ENCODE peak calls at places on chromosomes 4 and X, in six cellular contexts. L is T-helper 1 cell, Z is BE2C, M is KBM-7, W is NCI-H510A treated with DMSO at 0.1 percent for 48 hours, T is NCI-H774. D is an unnamed sample.

GRCh38 chrX:68998716-68999115 is 166.5 kb downstream of the PJA1 start:
- DNase-seq in L (no peak), Z (no peak), M (no peak), W (no peak), T (no peak), D (no peak)

GRCh38 chrX:50712777-50713176 is 101.2 kb downstream of the SHROOM4 start:
- DNase-seq in L (no peak), Z (no peak), M (no peak), W (no peak), T (no peak), D (no peak)

GRCh38 chr4:151744614-151745013 is 16.2 kb downstream of the GATB start:
- DNase-seq in L (no peak), Z (no peak), M (no peak), W (no peak), T (no peak), D (no peak)

GRCh38 chrX:129980043-129980442 is 2.4 kb upstream of the BCORL1 start:
- DNase-seq in L (peak; percentile 40), Z (no peak), M (peak; percentile 41), W (no peak), T (no peak), D (no peak)

GRCh38 chr4:140641105-140641555 is 72.4 kb upstream of the UCP1 start:
- DNase-seq in L (no peak), Z (no peak), M (no peak), W (no peak), T (no peak), D (no peak)

GRCh38 chr4:2361366-2362285 is 56.8 kb downstream of the ZFYVE28 start:
- DNase-seq in L (no peak), Z (no peak), M (no peak), W (no peak), T (no peak), D (no peak)

GRCh38 chrX:31871989-31872388 is 800.1 kb upstream of the FTHL17 start:
- DNase-seq in L (no peak), Z (no peak), M (no peak), W (no peak), T (no peak), D (no peak)

GRCh38 chrX:136159615-136160025 is 12.3 kb downstream of the FHL1 start:
- DNase-seq in L (no peak), Z (no peak), M (peak; percentile 72), W (no peak), T (no peak), D (no peak)

GRCh38 chr4:147407261-147408045 is 73.4 kb upstream of the EDNRA start:
- DNase-seq in L (no peak), Z (no peak), M (peak; percentile 20), W (no peak), T (no peak), D (no peak)

GRCh38 chr4:13236485-13236884 is 247.7 kb downstream of the RAB28 start:
- DNase-seq in L (no peak), Z (no peak), M (no peak), W (no peak), T (no peak), D (no peak)

GRCh38 chr4:77681792-77682191 is 76.2 kb downstream of the CXCL13 start:
- DNase-seq in L (no peak), Z (no peak), M (no peak), W (no peak), T (no peak), D (no peak)

GRCh38 chr4:16110199-16110598 is 26.4 kb upstream of the PROM1 start:
- DNase-seq in L (no peak), Z (no peak), M (no peak), W (no peak), T (no peak), D (no peak)

GRCh38 chr4:4260185-4260751 is 12.2 kb upstream of the TMEM128 start:
- DNase-seq in L (no peak), Z (no peak), M (peak; percentile 60), W (no peak), T (no peak), D (no peak)

GRCh38 chr4:55318135-55318534 is 27.9 kb upstream of the SRD5A3 start:
- DNase-seq in L (no peak), Z (no peak), M (no peak), W (no peak), T (no peak), D (no peak)

GRCh38 chr4:104969394-104970066 is 177.1 kb upstream of the TET2 start:
- DNase-seq in L (no peak), Z (no peak), M (peak; percentile 40), W (no peak), T (no peak), D (no peak)

GRCh38 chrX:3651272-3651671 is 62.2 kb downstream of the PRKX start:
- DNase-seq in L (no peak), Z (no peak), M (peak; percentile 60), W (peak; percentile 10), T (no peak), D (no peak)

GRCh38 chr4:40241936-40242590 is 45.2 kb downstream of the RHOH start:
- DNase-seq in L (peak; percentile 53), Z (no peak), M (no peak), W (no peak), T (no peak), D (peak; percentile 47)

GRCh38 chr4:140057693-140058092 is 96.3 kb downstream of the MAML3 start:
- DNase-seq in L (no peak), Z (no peak), M (peak; percentile 83), W (no peak), T (no peak), D (no peak)

GRCh38 chr4:41369680-41370079 is 113.0 kb downstream of the UCHL1 start:
- DNase-seq in L (no peak), Z (no peak), M (no peak), W (no peak), T (no peak), D (no peak)

GRCh38 chr4:57051100-57051499 is 59.1 kb downstream of the IGFBP7 start:
- DNase-seq in L (no peak), Z (no peak), M (peak; percentile 18), W (no peak), T (no peak), D (no peak)

D was measured in T follicular helper cell.